ENCODE peak calls at places on chromosomes 3 and 15, in five cellular contexts. Y, M, I, H and F are unnamed samples.

GRCh38 chr3:45100998-45101407 is 45.2 kb downstream of the CDCP1 start:
- DNase-seq in Y (no peak), M (no peak), I (no peak), H (no peak), F (no peak)

GRCh38 chr15:74768771-74769342 is 13.0 kb upstream of the CSK start:
- DNase-seq in Y (peak), M (peak), I (peak), H (peak), F (peak)

GRCh38 chr3:126621171-126621570 is 33.8 kb downstream of the TXNRD3 start:
- DNase-seq in Y (no peak), M (no peak), I (no peak), H (no peak), F (no peak)

GRCh38 chr15:64466408-64467116 is 6.2 kb downstream of the ZNF609 start:
- DNase-seq in Y (no peak), M (no peak), I (no peak), H (no peak), F (no peak)

GRCh38 chr15:62779041-62779810 is 263.3 kb upstream of the TPM1 start:
- DNase-seq in Y (no peak), M (no peak), I (no peak), H (no peak), F (no peak)

GRCh38 chr3:98596902-98597500 is 3.6 kb upstream of the CPOX start:
- DNase-seq in Y (no peak), M (peak), I (no peak), H (peak), F (no peak)

GRCh38 chr3:78765671-78766485 is 1001.9 kb downstream of the ROBO1 start:
- DNase-seq in Y (no peak), M (no peak), I (no peak), H (no peak), F (no peak)

GRCh38 chr15:40990789-40991188 is 37.5 kb downstream of the CHAC1 start:
- DNase-seq in Y (peak), M (no peak), I (no peak), H (no peak), F (no peak)

GRCh38 chr15:65580287-65580686 is 30.6 kb downstream of the INTS14 start:
- DNase-seq in Y (no peak), M (no peak), I (no peak), H (no peak), F (no peak)

GRCh38 chr3:133674290-133674912 is 12.7 kb upstream of the TOPBP1 start:
- DNase-seq in Y (no peak), M (no peak), I (peak), H (no peak), F (no peak)

GRCh38 chr3:39882111-39882510 is 72.7 kb downstream of the MYRIP start:
- DNase-seq in Y (no peak), M (no peak), I (no peak), H (no peak), F (no peak)

GRCh38 chr15:92643849-92644815 is 11.4 kb downstream of the FAM174B start:
- DNase-seq in Y (no peak), M (no peak), I (no peak), H (no peak), F (no peak)

GRCh38 chr3:102510663-102511062 is 75.8 kb downstream of the ZPLD1 start:
- DNase-seq in Y (no peak), M (no peak), I (no peak), H (no peak), F (no peak)

GRCh38 chr15:80563372-80563997 is 131.6 kb upstream of the ABHD17C start:
- DNase-seq in Y (no peak), M (no peak), I (peak), H (no peak), F (no peak)

GRCh38 chr15:64836023-64836536 is 5.6 kb upstream of the PLEKHO2 start:
- DNase-seq in Y (no peak), M (no peak), I (no peak), H (no peak), F (no peak)

GRCh38 chr3:16474304-16474703 is 39.2 kb downstream of the RFTN1 start:
- DNase-seq in Y (no peak), M (no peak), I (no peak), H (no peak), F (no peak)

GRCh38 chr15:100438570-100438969 is 90.2 kb downstream of the CERS3 start:
- DNase-seq in Y (peak), M (peak), I (peak), H (peak), F (peak)

GRCh38 chr3:15815696-15816095 is 17.9 kb upstream of the ANKRD28 start:
- DNase-seq in Y (no peak), M (no peak), I (no peak), H (peak), F (no peak)

GRCh38 chr3:134366928-134367352 is 7.3 kb downstream of the AMOTL2 start:
- DNase-seq in Y (no peak), M (no peak), I (peak), H (no peak), F (peak)

GRCh38 chr3:184601576-184602405 is 40.2 kb downstream of the EPHB3 start:
- DNase-seq in Y (no peak), M (no peak), I (no peak), H (no peak), F (no peak)

GRCh38 chr3:194069421-194070219 is 66.3 kb upstream of the HES1 start:
- DNase-seq in Y (no peak), M (no peak), I (no peak), H (no peak), F (no peak)

GRCh38 chr3:15405448-15406050 is 21.8 kb downstream of the METTL6 start:
- DNase-seq in Y (no peak), M (no peak), I (no peak), H (peak), F (no peak)

GRCh38 chr3:129745253-129745652 is 138.8 kb upstream of the PLXND1 start:
- DNase-seq in Y (no peak), M (no peak), I (peak), H (no peak), F (no peak)

GRCh38 chr3:8324727-8325126 is 176.9 kb upstream of the LMCD1 start:
- DNase-seq in Y (peak), M (peak), I (peak), H (peak), F (peak)

GRCh38 chr15:101384276-101384675 is 89.2 kb upstream of the SNRPA1 start:
- DNase-seq in Y (no peak), M (no peak), I (no peak), H (no peak), F (no peak)